ENCODE peak calls at places on chromosomes 11 and 22, in seven cellular contexts. V is pancreas; C is mucosa of descending colon; Q is CD8-positive, alpha-beta T cell; S is left ventricle myocardium inferior; M is neural progenitor cell; W is vagina. A is an unnamed sample.

GRCh38 chr11:33027233-33027632 is 11.6 kb downstream of the DEPDC7 start:
- DNase-seq in Q (no peak), S (no peak), W (no peak), V (no peak), M (no peak), C (no peak), A (no peak)

GRCh38 chr11:40877256-40877655 is 582.2 kb downstream of the LRRC4C start:
- DNase-seq in W (no peak), M (no peak), Q (no peak), C (no peak), V (no peak), S (no peak), A (no peak)

GRCh38 chr11:134942633-134943032 is 530.6 kb upstream of the B3GAT1 start:
- DNase-seq in M (no peak), V (no peak), W (no peak), C (no peak), Q (no peak), S (no peak), A (no peak)

GRCh38 chr22:38737302-38738060 is 18.3 kb downstream of the SUN2 start:
- DNase-seq in C (no peak), S (no peak), W (no peak), V (peak; percentile 50), M (no peak), Q (no peak), A (no peak)

GRCh38 chr11:38835986-38836385 is 2237.9 kb upstream of the RAG2 start:
- DNase-seq in M (peak; percentile 11), S (no peak), W (no peak), Q (no peak), C (no peak), V (no peak), A (no peak)

GRCh38 chr22:30188911-30189310 is 57.6 kb downstream of the LIF start:
- DNase-seq in C (no peak), V (no peak), M (no peak), S (no peak), W (no peak), Q (no peak), A (no peak)

GRCh38 chr11:1340111-1340510 is 30.7 kb upstream of the TOLLIP start:
- DNase-seq in S (no peak), C (no peak), W (peak; percentile 88), Q (no peak), M (no peak), V (no peak), A (no peak)

GRCh38 chr22:20111045-20111688 is 4.7 kb upstream of the RANBP1 start:
- DNase-seq in V (peak; percentile 40), Q (no peak), M (peak; percentile 69), S (peak; percentile 6), W (no peak), C (no peak), A (no peak)

GRCh38 chr11:103202048-103202651 is 92.9 kb downstream of the DYNC2H1 start:
- DNase-seq in V (no peak), M (peak; percentile 29), W (no peak), Q (no peak), C (no peak), S (no peak), A (no peak)

GRCh38 chr11:17552041-17552355 is 4.9 kb downstream of the OTOG start:
- DNase-seq in W (no peak), M (no peak), V (no peak), Q (no peak), C (no peak), S (no peak), A (peak; percentile 42)

GRCh38 chr11:76369406-76369805 is 11.5 kb downstream of the THAP12 start:
- DNase-seq in S (no peak), Q (no peak), M (no peak), C (peak; percentile 68), W (no peak), V (no peak), A (no peak)

GRCh38 chr11:73240190-73240781 is 22.2 kb downstream of the P2RY2 start:
- DNase-seq in Q (no peak), W (no peak), M (peak; percentile 48), S (peak; percentile 83), V (no peak), C (no peak), A (no peak)

GRCh38 chr11:66561975-66562248 is 6.5 kb downstream of the CTSF start:
- DNase-seq in Q (no peak), M (no peak), W (no peak), S (no peak), C (no peak), V (no peak), A (no peak)

GRCh38 chr11:45659031-45659817 is 6.2 kb downstream of the CHST1 start:
- DNase-seq in W (no peak), M (no peak), Q (no peak), S (no peak), V (no peak), C (no peak), A (no peak)

GRCh38 chr11:28400236-28401100 is 292.3 kb downstream of the METTL15 start:
- DNase-seq in C (no peak), Q (no peak), V (no peak), W (no peak), S (no peak), M (no peak), A (no peak)

GRCh38 chr22:34454598-34454997 is 534.3 kb upstream of the LARGE1 start:
- DNase-seq in C (no peak), Q (no peak), V (no peak), M (no peak), W (no peak), S (no peak), A (no peak)

GRCh38 chr22:31253949-31254348 is 38.3 kb downstream of the PIK3IP1 start:
- DNase-seq in M (no peak), W (no peak), Q (no peak), C (peak; percentile 76), S (peak; percentile 28), V (peak; percentile 93), A (peak; percentile 88)

GRCh38 chr11:103907548-103908455 is 128.6 kb upstream of the DDI1 start:
- DNase-seq in W (no peak), V (no peak), M (no peak), Q (no peak), C (no peak), S (no peak), A (no peak)

GRCh38 chr11:15942126-15942525 is 414.2 kb downstream of the SOX6 start:
- DNase-seq in V (no peak), M (no peak), C (no peak), W (no peak), Q (no peak), S (no peak), A (no peak)

GRCh38 chr22:40107756-40108437 is 69.8 kb upstream of the TNRC6B start:
- DNase-seq in W (no peak), S (no peak), M (no peak), C (peak; percentile 8), V (no peak), Q (no peak), A (no peak)

GRCh38 chr11:97912629-97913028 is 1108.1 kb upstream of the CNTN5 start:
- DNase-seq in S (no peak), C (no peak), M (no peak), V (no peak), Q (no peak), W (no peak), A (no peak)

GRCh38 chr22:50058338-50059184 is 463 bp upstream of the TTLL8 start:
- DNase-seq in M (peak; percentile 43), S (no peak), V (no peak), Q (no peak), C (no peak), W (no peak), A (no peak)

GRCh38 chr11:29564501-29564900 is 452.3 kb downstream of the KCNA4 start:
- DNase-seq in M (no peak), W (no peak), Q (no peak), V (no peak), C (no peak), S (no peak), A (no peak)

GRCh38 chr11:96234866-96235441 is 108.0 kb downstream of the MAML2 start:
- DNase-seq in W (no peak), V (no peak), C (no peak), S (no peak), Q (no peak), M (no peak), A (no peak)

GRCh38 chr11:132278801-132279574 is 908.6 kb downstream of the NTM start:
- DNase-seq in C (peak; percentile 11), V (no peak), Q (no peak), M (peak; percentile 35), S (no peak), W (no peak), A (no peak)

GRCh38 chr11:93700830-93701229 is 39.3 kb downstream of the CEP295 start:
- DNase-seq in Q (no peak), W (no peak), C (no peak), S (no peak), M (no peak), V (no peak), A (no peak)

GRCh38 chr11:74646215-74646614 is 53.8 kb downstream of the POLD3 start:
- DNase-seq in V (no peak), W (no peak), S (no peak), M (no peak), C (no peak), Q (no peak), A (no peak)

GRCh38 chr22:32583074-32583677 is 108.6 kb downstream of the FBXO7 start:
- DNase-seq in S (no peak), C (no peak), V (no peak), W (no peak), M (no peak), Q (no peak), A (no peak)

GRCh38 chr22:20238567-20239062 is 29.5 kb downstream of the RTN4R start:
- DNase-seq in Q (peak; percentile 34), V (no peak), C (peak; percentile 33), M (peak; percentile 85), W (no peak), S (no peak), A (no peak)

GRCh38 chr22:41048791-41049717 is 43.3 kb upstream of the EP300 start:
- DNase-seq in V (peak; percentile 58), W (no peak), M (peak; percentile 74), Q (no peak), S (peak; percentile 77), C (peak; percentile 60), A (no peak)

GRCh38 chr22:28989912-28990311 is 71.7 kb downstream of the C22orf31 start:
- DNase-seq in Q (no peak), M (no peak), C (no peak), V (no peak), S (no peak), W (no peak), A (no peak)
- H3K4me1 ChIP-seq in Q (no peaks in the 10 kb centered on the region), M (peaks cover 9% of the 10 kb centered on the region), C (no peaks in the 10 kb centered on the region), V (no peaks in the 10 kb centered on the region), S (no peaks in the 10 kb centered on the region), W (peaks cover 18% of the 10 kb centered on the region), A (peaks cover 6% of the 10 kb centered on the region)

GRCh38 chr11:122652495-122652894 is 3.0 kb upstream of the UBASH3B start:
- DNase-seq in S (no peak), Q (no peak), C (no peak), W (no peak), V (no peak), M (no peak), A (no peak)
- TF ChIP-seq CTCF in S (no peak), Q (no peak), C (no peak), W (no peak), V (no peak), M (no peak), A (no peak)

GRCh38 chr11:18696638-18697225 is 1.8 kb upstream of the TMEM86A start:
- DNase-seq in C (no peak), S (no peak), V (no peak), Q (no peak), M (no peak), W (no peak), A (no peak)
- H3K4me1 ChIP-seq in C (peaks cover 2% of the 10 kb centered on the region), S (peaks cover 38% of the 10 kb centered on the region), V (no peaks in the 10 kb centered on the region), Q (peaks cover 10% of the 10 kb centered on the region), M (peaks cover 4% of the 10 kb centered on the region), W (peaks cover 22% of the 10 kb centered on the region), A (peaks cover 18% of the 10 kb centered on the region)

GRCh38 chr11:69483696-69484426 is 2.4 kb downstream of the LINC01488 start:
- DNase-seq in V (peak; percentile 36), C (no peak), S (peak; percentile 9), M (peak; percentile 38), W (no peak), Q (no peak), A (no peak)
- TF ChIP-seq CTCF in V (no peak), C (no peak), S (no peak), M (no peak), W (no peak), Q (no peak), A (no peak)

A was measured in breast epithelium.